ENCODE peak calls at places on chromosomes 2 and 18, in eight cellular contexts. One of them, this sample, is unnamed.
A peak's percentile ranks its signal among the peaks of the same experiment; 100 is the strongest.

GRCh38 chr2:229433351-229433750 is 162.3 kb upstream of the PID1 start:
- DNase-seq in astrocyte of the spinal cord: no peak
- DNase-seq in fibroblast of villous mesenchyme: no peak
- DNase-seq in HFF-Myc: no peak
- DNase-seq in AG04450: no peak
- DNase-seq in AG09309: no peak
- DNase-seq in uterus: no peak
- DNase-seq in suprapubic skin: no peak
- DNase-seq in this sample: peak; percentile 52

GRCh38 chr2:23637011-23637778 is 252.2 kb downstream of the KLHL29 start:
- DNase-seq in astrocyte of the spinal cord: peak; percentile 74
- DNase-seq in fibroblast of villous mesenchyme: peak; percentile 49
- DNase-seq in HFF-Myc: no peak
- DNase-seq in AG04450: no peak
- DNase-seq in AG09309: peak; percentile 20
- DNase-seq in uterus: peak; percentile 56
- DNase-seq in suprapubic skin: no peak
- DNase-seq in this sample: peak; percentile 63

GRCh38 chr2:33363599-33364300 is 112.7 kb upstream of the RASGRP3 start:
- DNase-seq in astrocyte of the spinal cord: no peak
- DNase-seq in fibroblast of villous mesenchyme: peak; percentile 46
- DNase-seq in HFF-Myc: no peak
- DNase-seq in AG04450: no peak
- DNase-seq in AG09309: peak; percentile 54
- DNase-seq in uterus: no peak
- DNase-seq in suprapubic skin: no peak
- DNase-seq in this sample: peak; percentile 77

GRCh38 chr2:145374165-145374564 is 854.2 kb upstream of the ZEB2 start:
- DNase-seq in astrocyte of the spinal cord: no peak
- DNase-seq in fibroblast of villous mesenchyme: no peak
- DNase-seq in HFF-Myc: no peak
- DNase-seq in AG04450: no peak
- DNase-seq in AG09309: no peak
- DNase-seq in uterus: no peak
- DNase-seq in suprapubic skin: no peak
- DNase-seq in this sample: no peak

GRCh38 chr2:10288606-10289005 is 14.1 kb upstream of the HPCAL1 start:
- DNase-seq in astrocyte of the spinal cord: no peak
- DNase-seq in fibroblast of villous mesenchyme: no peak
- DNase-seq in HFF-Myc: no peak
- DNase-seq in AG04450: no peak
- DNase-seq in AG09309: no peak
- DNase-seq in uterus: no peak
- DNase-seq in suprapubic skin: no peak
- DNase-seq in this sample: no peak

GRCh38 chr18:31491586-31491985 is 6.4 kb upstream of the DSG2 start:
- DNase-seq in astrocyte of the spinal cord: no peak
- DNase-seq in fibroblast of villous mesenchyme: no peak
- DNase-seq in HFF-Myc: no peak
- DNase-seq in AG04450: no peak
- DNase-seq in AG09309: no peak
- DNase-seq in uterus: no peak
- DNase-seq in suprapubic skin: no peak
- DNase-seq in this sample: no peak

GRCh38 chr2:180980185-180980942 is at the start of gene UBE2E3:
- DNase-seq in astrocyte of the spinal cord: peak; percentile 89
- DNase-seq in fibroblast of villous mesenchyme: peak; percentile 82
- DNase-seq in HFF-Myc: no peak
- DNase-seq in AG04450: peak; percentile 42
- DNase-seq in AG09309: no peak
- DNase-seq in uterus: peak; percentile 79
- DNase-seq in suprapubic skin: peak; percentile 88
- DNase-seq in this sample: peak; percentile 84

GRCh38 chr2:5695641-5696350 is 3.6 kb downstream of the SOX11 start:
- DNase-seq in astrocyte of the spinal cord: peak; percentile 72
- DNase-seq in fibroblast of villous mesenchyme: no peak
- DNase-seq in HFF-Myc: no peak
- DNase-seq in AG04450: no peak
- DNase-seq in AG09309: no peak
- DNase-seq in uterus: no peak
- DNase-seq in suprapubic skin: no peak
- DNase-seq in this sample: peak; percentile 56

GRCh38 chr2:45821558-45822271 is 170.2 kb downstream of the PRKCE start:
- DNase-seq in astrocyte of the spinal cord: peak; percentile 76
- DNase-seq in fibroblast of villous mesenchyme: peak; percentile 84
- DNase-seq in HFF-Myc: no peak
- DNase-seq in AG04450: no peak
- DNase-seq in AG09309: no peak
- DNase-seq in uterus: peak; percentile 88
- DNase-seq in suprapubic skin: no peak
- DNase-seq in this sample: peak; percentile 88

GRCh38 chr2:129762386-129763189 is 216.9 kb upstream of the RAB6C start:
- DNase-seq in astrocyte of the spinal cord: no peak
- DNase-seq in fibroblast of villous mesenchyme: no peak
- DNase-seq in HFF-Myc: no peak
- DNase-seq in AG04450: no peak
- DNase-seq in AG09309: no peak
- DNase-seq in uterus: no peak
- DNase-seq in suprapubic skin: no peak
- DNase-seq in this sample: no peak

GRCh38 chr18:46333371-46334199 is 229.4 kb downstream of the HAUS1 start:
- DNase-seq in astrocyte of the spinal cord: no peak
- DNase-seq in fibroblast of villous mesenchyme: no peak
- DNase-seq in HFF-Myc: no peak
- DNase-seq in AG04450: no peak
- DNase-seq in AG09309: no peak
- DNase-seq in uterus: no peak
- DNase-seq in suprapubic skin: peak; percentile 25
- DNase-seq in this sample: peak; percentile 16

GRCh38 chr2:8332646-8333045 is 349.2 kb upstream of the ID2 start:
- DNase-seq in astrocyte of the spinal cord: no peak
- DNase-seq in fibroblast of villous mesenchyme: no peak
- DNase-seq in HFF-Myc: no peak
- DNase-seq in AG04450: no peak
- DNase-seq in AG09309: no peak
- DNase-seq in uterus: no peak
- DNase-seq in suprapubic skin: no peak
- DNase-seq in this sample: no peak

GRCh38 chr18:22999212-22999611 is 66.1 kb downstream of the RBBP8 start:
- DNase-seq in astrocyte of the spinal cord: peak; percentile 21
- DNase-seq in fibroblast of villous mesenchyme: no peak
- DNase-seq in HFF-Myc: no peak
- DNase-seq in AG04450: no peak
- DNase-seq in AG09309: peak; percentile 32
- DNase-seq in uterus: no peak
- DNase-seq in suprapubic skin: no peak
- DNase-seq in this sample: peak; percentile 72
- TF ChIP-seq CTCF in astrocyte of the spinal cord: no peak
- TF ChIP-seq CTCF in fibroblast of villous mesenchyme: no peak
- TF ChIP-seq CTCF in HFF-Myc: no peak
- TF ChIP-seq CTCF in AG04450: no peak
- TF ChIP-seq CTCF in AG09309: peak; percentile 7
- TF ChIP-seq CTCF in uterus: no peak
- TF ChIP-seq CTCF in suprapubic skin: no peak
- TF ChIP-seq CTCF in this sample: peak; percentile 15

GRCh38 chr2:170204561-170204960 is 26.6 kb downstream of the MYO3B start:
- DNase-seq in astrocyte of the spinal cord: no peak
- DNase-seq in fibroblast of villous mesenchyme: no peak
- DNase-seq in HFF-Myc: no peak
- DNase-seq in AG04450: no peak
- DNase-seq in AG09309: no peak
- DNase-seq in uterus: no peak
- DNase-seq in suprapubic skin: no peak
- DNase-seq in this sample: no peak

GRCh38 chr2:170207901-170208300 is 30.0 kb downstream of the MYO3B start:
- DNase-seq in astrocyte of the spinal cord: no peak
- DNase-seq in fibroblast of villous mesenchyme: no peak
- DNase-seq in HFF-Myc: no peak
- DNase-seq in AG04450: no peak
- DNase-seq in AG09309: no peak
- DNase-seq in uterus: no peak
- DNase-seq in suprapubic skin: no peak
- DNase-seq in this sample: no peak

GRCh38 chr2:170208967-170209366 is 31.0 kb downstream of the MYO3B start:
- DNase-seq in astrocyte of the spinal cord: no peak
- DNase-seq in fibroblast of villous mesenchyme: no peak
- DNase-seq in HFF-Myc: no peak
- DNase-seq in AG04450: no peak
- DNase-seq in AG09309: no peak
- DNase-seq in uterus: no peak
- DNase-seq in suprapubic skin: no peak
- DNase-seq in this sample: no peak

GRCh38 chr2:170206246-170206645 is 28.3 kb downstream of the MYO3B start:
- DNase-seq in astrocyte of the spinal cord: no peak
- DNase-seq in fibroblast of villous mesenchyme: no peak
- DNase-seq in HFF-Myc: no peak
- DNase-seq in AG04450: no peak
- DNase-seq in AG09309: no peak
- DNase-seq in uterus: no peak
- DNase-seq in suprapubic skin: no peak
- DNase-seq in this sample: no peak

GRCh38 chr2:170206805-170207407 is 29.0 kb downstream of the MYO3B start:
- DNase-seq in astrocyte of the spinal cord: no peak
- DNase-seq in fibroblast of villous mesenchyme: no peak
- DNase-seq in HFF-Myc: no peak
- DNase-seq in AG04450: no peak
- DNase-seq in AG09309: no peak
- DNase-seq in uterus: no peak
- DNase-seq in suprapubic skin: no peak
- DNase-seq in this sample: no peak
- H3K4me3 ChIP-seq in astrocyte of the spinal cord: no peak overlapping the region
- H3K4me3 ChIP-seq in fibroblast of villous mesenchyme: no peak overlapping the region
- H3K4me3 ChIP-seq in HFF-Myc: no peak overlapping the region
- H3K4me3 ChIP-seq in AG04450: no peak overlapping the region
- H3K4me3 ChIP-seq in AG09309: no peak overlapping the region
- H3K4me3 ChIP-seq in uterus: no peak overlapping the region
- H3K4me3 ChIP-seq in suprapubic skin: no peak overlapping the region
- H3K4me3 ChIP-seq in this sample: no peak overlapping the region

DNA sequence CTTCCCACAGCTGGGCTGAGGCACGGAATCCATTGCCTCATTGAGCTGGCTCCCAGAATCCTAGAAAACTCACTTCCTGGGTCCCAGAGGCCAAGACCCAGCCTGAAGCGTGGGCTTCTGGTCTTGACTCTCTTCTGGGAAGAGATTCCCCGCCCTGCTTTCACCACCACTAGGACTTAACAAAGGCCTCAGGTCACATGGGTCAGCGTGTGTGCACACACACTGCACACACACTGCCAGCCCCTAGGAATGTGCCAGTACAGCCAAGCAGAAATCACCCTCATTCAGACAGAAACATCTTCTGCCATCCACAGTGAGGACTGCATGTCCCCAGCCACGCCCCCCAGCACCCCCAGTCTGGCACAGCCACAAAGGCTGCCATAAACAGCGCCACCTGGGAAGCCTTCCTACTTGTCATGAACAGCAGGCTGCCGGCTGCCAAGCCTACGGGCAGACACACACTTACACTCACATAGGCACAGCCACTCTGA is 165.7 kb downstream of the TNS1 start:
- DNase-seq in astrocyte of the spinal cord: peak; percentile 20
- DNase-seq in fibroblast of villous mesenchyme: peak; percentile 59
- DNase-seq in HFF-Myc: no peak
- DNase-seq in AG04450: no peak
- DNase-seq in AG09309: peak; percentile 37
- DNase-seq in uterus: peak; percentile 64
- DNase-seq in suprapubic skin: peak; percentile 91
- DNase-seq in this sample: no peak
- TF ChIP-seq CTCF in astrocyte of the spinal cord: peak; percentile 25
- TF ChIP-seq CTCF in fibroblast of villous mesenchyme: peak; percentile 24
- TF ChIP-seq CTCF in HFF-Myc: peak; percentile 25
- TF ChIP-seq CTCF in AG04450: peak; percentile 17
- TF ChIP-seq CTCF in AG09309: peak; percentile 44
- TF ChIP-seq CTCF in uterus: no peak
- TF ChIP-seq CTCF in suprapubic skin: peak; percentile 33
- TF ChIP-seq CTCF in this sample: peak; percentile 12

GRCh38 chr2:18440777-18441176 is 119.7 kb downstream of the RDH14 start:
- DNase-seq in astrocyte of the spinal cord: no peak
- DNase-seq in fibroblast of villous mesenchyme: no peak
- DNase-seq in HFF-Myc: no peak
- DNase-seq in AG04450: no peak
- DNase-seq in AG09309: no peak
- DNase-seq in uterus: no peak
- DNase-seq in suprapubic skin: no peak
- DNase-seq in this sample: no peak

GRCh38 chr2:18437909-18438308 is 122.5 kb downstream of the RDH14 start:
- DNase-seq in astrocyte of the spinal cord: no peak
- DNase-seq in fibroblast of villous mesenchyme: no peak
- DNase-seq in HFF-Myc: no peak
- DNase-seq in AG04450: no peak
- DNase-seq in AG09309: no peak
- DNase-seq in uterus: no peak
- DNase-seq in suprapubic skin: no peak
- DNase-seq in this sample: no peak

GRCh38 chr2:18440141-18440605 is 120.3 kb downstream of the RDH14 start:
- DNase-seq in astrocyte of the spinal cord: peak; percentile 42
- DNase-seq in fibroblast of villous mesenchyme: peak; percentile 71
- DNase-seq in HFF-Myc: no peak
- DNase-seq in AG04450: peak; percentile 36
- DNase-seq in AG09309: peak; percentile 69
- DNase-seq in uterus: peak; percentile 51
- DNase-seq in suprapubic skin: no peak
- DNase-seq in this sample: peak; percentile 53

GRCh38 chr2:18441583-18441982 is 118.9 kb downstream of the RDH14 start:
- DNase-seq in astrocyte of the spinal cord: no peak
- DNase-seq in fibroblast of villous mesenchyme: no peak
- DNase-seq in HFF-Myc: no peak
- DNase-seq in AG04450: no peak
- DNase-seq in AG09309: no peak
- DNase-seq in uterus: no peak
- DNase-seq in suprapubic skin: no peak
- DNase-seq in this sample: no peak

DNA sequence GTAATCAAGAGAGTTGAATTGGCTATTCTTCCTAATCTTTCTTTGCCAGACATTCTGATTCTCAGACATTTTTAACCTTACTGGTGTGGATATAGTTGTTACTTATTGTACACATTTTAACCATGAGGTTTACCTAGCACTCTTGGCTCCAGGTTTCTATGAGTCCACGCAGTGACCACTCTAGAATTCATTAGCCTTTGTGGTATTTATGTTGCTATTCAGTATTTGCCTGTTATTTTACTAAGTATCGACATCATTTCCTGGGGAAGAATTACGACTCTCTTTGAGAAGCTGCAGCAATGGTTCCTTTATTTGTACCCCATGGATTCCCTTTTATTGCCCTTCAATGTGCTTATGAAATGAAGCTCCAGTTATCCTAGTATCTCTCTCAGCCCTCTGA is 120.7 kb downstream of the RDH14 start:
- DNase-seq in astrocyte of the spinal cord: no peak
- DNase-seq in fibroblast of villous mesenchyme: no peak
- DNase-seq in HFF-Myc: no peak
- DNase-seq in AG04450: no peak
- DNase-seq in AG09309: no peak
- DNase-seq in uterus: no peak
- DNase-seq in suprapubic skin: no peak
- DNase-seq in this sample: no peak
- H3K4me3 ChIP-seq in astrocyte of the spinal cord: no peak overlapping the region
- H3K4me3 ChIP-seq in fibroblast of villous mesenchyme: no peak overlapping the region
- H3K4me3 ChIP-seq in HFF-Myc: no peak overlapping the region
- H3K4me3 ChIP-seq in AG04450: no peak overlapping the region
- H3K4me3 ChIP-seq in AG09309: no peak overlapping the region
- H3K4me3 ChIP-seq in uterus: no peak overlapping the region
- H3K4me3 ChIP-seq in suprapubic skin: no peak overlapping the region
- H3K4me3 ChIP-seq in this sample: no peak overlapping the region

GRCh38 chr18:50982802-50983179 is 15.0 kb downstream of the ELAC1 start:
- DNase-seq in astrocyte of the spinal cord: peak; percentile 25
- DNase-seq in fibroblast of villous mesenchyme: no peak
- DNase-seq in HFF-Myc: no peak
- DNase-seq in AG04450: no peak
- DNase-seq in AG09309: no peak
- DNase-seq in uterus: no peak
- DNase-seq in suprapubic skin: no peak
- DNase-seq in this sample: peak; percentile 36
- TF ChIP-seq CTCF in astrocyte of the spinal cord: no peak
- TF ChIP-seq CTCF in fibroblast of villous mesenchyme: no peak
- TF ChIP-seq CTCF in HFF-Myc: peak; percentile 16
- TF ChIP-seq CTCF in AG04450: no peak
- TF ChIP-seq CTCF in AG09309: peak; percentile 25
- TF ChIP-seq CTCF in uterus: no peak
- TF ChIP-seq CTCF in suprapubic skin: no peak
- TF ChIP-seq CTCF in this sample: peak; percentile 35